ENCODE peak calls at places on chromosomes 5 and 9, in four cellular contexts. B, W, K and E are unnamed samples.

GRCh38 chr9:16871358-16872151 is 1.1 kb upstream of the BNC2 start:
- DNase-seq in W (no peak), B (peak; percentile 50), K (peak; percentile 42), E (peak; percentile 29)

GRCh38 chr5:54457094-54457531 is 1.6 kb downstream of the HSPB3 start:
- DNase-seq in B (peak; percentile 80), K (no peak), W (peak; percentile 72), E (no peak)

GRCh38 chr9:98357921-98358535 is 102.6 kb upstream of the TBC1D2 start:
- DNase-seq in K (no peak), B (no peak), W (no peak), E (no peak)

GRCh38 chr5:38466444-38467189 is 89.8 kb downstream of the LIFR start:
- DNase-seq in K (no peak), W (no peak), B (no peak), E (no peak)

GRCh38 chr9:93295031-93295430 is 111.1 kb downstream of the WNK2 start:
- DNase-seq in B (no peak), W (no peak), K (no peak), E (no peak)

GRCh38 chr5:98779264-98779877 is 5.9 kb downstream of the RGMB start:
- DNase-seq in K (no peak), B (no peak), W (no peak), E (no peak)

GRCh38 chr5:61768692-61769281 is 436.7 kb downstream of the ZSWIM6 start:
- DNase-seq in K (peak; percentile 57), W (no peak), B (peak; percentile 69), E (no peak)

GRCh38 chr9:127186799-127187198 is 64.4 kb upstream of the ANGPTL2 start:
- DNase-seq in K (no peak), B (no peak), W (no peak), E (no peak)

GRCh38 chr9:33633621-33634020 is 109.6 kb downstream of the ANKRD18B start:
- DNase-seq in W (no peak), B (no peak), K (no peak), E (no peak)

GRCh38 chr5:139765409-139766217 is 30.0 kb upstream of the PSD2 start:
- DNase-seq in B (peak; percentile 91), K (peak; percentile 84), W (no peak), E (peak; percentile 82)

GRCh38 chr5:59598547-59598874 is 295.0 kb downstream of the PDE4D start:
- DNase-seq in K (no peak), B (no peak), W (no peak), E (no peak)

GRCh38 chr5:41433552-41434181 is 76.7 kb downstream of the PLCXD3 start:
- DNase-seq in W (no peak), B (no peak), K (peak; percentile 25), E (no peak)

GRCh38 chr5:132465095-132465707 is 25.4 kb downstream of the IRF1 start:
- DNase-seq in W (no peak), K (no peak), B (no peak), E (no peak)

GRCh38 chr5:157137691-157138090 is 5.0 kb downstream of the MED7 start:
- DNase-seq in W (no peak), B (no peak), K (no peak), E (no peak)

GRCh38 chr5:7941692-7942091 is 72.7 kb downstream of the MTRR start:
- DNase-seq in B (no peak), W (no peak), K (no peak), E (no peak)

GRCh38 chr9:133563286-133564213 is 29.0 kb downstream of the ADAMTSL2 start:
- DNase-seq in W (no peak), K (peak; percentile 67), B (peak; percentile 75), E (no peak)

GRCh38 chr9:126989847-126990821 is 75.6 kb downstream of the RALGPS1 start:
- DNase-seq in K (no peak), B (no peak), W (no peak), E (no peak)

GRCh38 chr5:151733727-151734408 is 24.6 kb downstream of the ATOX1 start:
- DNase-seq in K (no peak), B (no peak), W (no peak), E (no peak)

GRCh38 chr5:61228691-61229280 is 66.5 kb upstream of the SMIM15 start:
- DNase-seq in W (no peak), B (no peak), K (no peak), E (no peak)

GRCh38 chr5:176629853-176630680 is at the start of the genes EIF4E1B and SNCB:
- DNase-seq in K (peak; percentile 80), W (no peak), B (peak; percentile 72), E (no peak)

GRCh38 chr9:129582865-129583264 is 38.0 kb downstream of the C9orf50 start:
- DNase-seq in W (no peak), B (no peak), K (no peak), E (no peak)

GRCh38 chr5:10564838-10565784 is 1.2 kb downstream of the ANKRD33B start:
- DNase-seq in W (no peak), K (no peak), B (no peak), E (no peak)

GRCh38 chr9:135533093-135533492 is 11.9 kb downstream of the LCN1 start:
- DNase-seq in W (no peak), K (no peak), B (no peak), E (peak; percentile 24)

GRCh38 chr9:71955300-71955915 is 44.0 kb downstream of the C9orf85 start:
- DNase-seq in B (no peak), K (no peak), W (no peak), E (no peak)

GRCh38 chr5:135999396-136000139 is 29.2 kb upstream of the TGFBI start:
- DNase-seq in B (no peak), K (no peak), W (peak; percentile 83), E (no peak)

GRCh38 chr9:136081113-136081825 is 13.8 kb downstream of the NACC2 start:
- DNase-seq in W (no peak), B (no peak), K (peak; percentile 22), E (no peak)

GRCh38 chr9:80094176-80094771 is 522.5 kb downstream of the TLE4 start:
- DNase-seq in K (no peak), B (no peak), W (no peak), E (no peak)

GRCh38 chr5:159052282-159053011 is 47.3 kb downstream of the EBF1 start:
- DNase-seq in W (no peak), K (no peak), B (no peak), E (no peak)

GRCh38 chr5:159056201-159056600 is 43.5 kb downstream of the EBF1 start:
- DNase-seq in B (no peak), W (no peak), K (no peak), E (no peak)

GRCh38 chr5:159053216-159053615 is 46.5 kb downstream of the EBF1 start:
- DNase-seq in W (no peak), B (no peak), K (no peak), E (no peak)

GRCh38 chr5:159051431-159052281 is 48.1 kb downstream of the EBF1 start:
- DNase-seq in W (no peak), B (peak; percentile 60), K (peak; percentile 64), E (peak; percentile 21)

GRCh38 chr5:159053708-159054107 is 46.0 kb downstream of the EBF1 start:
- DNase-seq in B (no peak), W (no peak), K (no peak), E (no peak)
- TF ChIP-seq CTCF in B (no peak), W (no peak), K (no peak), E (no peak)

DNA sequence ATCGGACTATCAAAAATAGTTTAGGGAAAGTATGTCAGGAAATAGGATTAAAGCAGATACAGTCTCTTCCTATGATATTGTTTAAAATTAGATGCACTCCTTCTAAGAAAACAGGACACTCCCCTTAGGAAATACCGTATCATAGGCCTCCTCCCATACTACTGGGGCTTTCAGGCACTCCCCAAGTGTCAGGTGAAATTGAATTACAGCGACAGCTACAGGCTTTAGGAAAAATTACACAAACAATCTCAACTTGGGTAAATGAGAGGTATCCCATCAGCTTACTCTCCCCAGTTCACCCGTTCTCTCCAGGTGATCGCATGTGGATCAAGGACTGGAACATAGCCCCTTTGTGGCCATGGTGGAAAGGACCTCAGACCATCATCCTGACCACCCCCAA is 110.4 kb upstream of the EPB41L4A start:
- DNase-seq in K (no peak), W (no peak), B (no peak), E (no peak)
- TF ChIP-seq CTCF in K (no peak), W (no peak), B (no peak), E (no peak)

GRCh38 chr9:124890179-124890578 is 28.2 kb downstream of the ARPC5L start:
- DNase-seq in K (no peak), W (no peak), B (no peak), E (no peak)

GRCh38 chr9:124894035-124894740 is 32.3 kb downstream of the ARPC5L start:
- DNase-seq in W (no peak), K (no peak), B (no peak), E (no peak)

GRCh38 chr9:124897570-124898460 is 35.9 kb downstream of the ARPC5L start:
- DNase-seq in B (peak; percentile 57), W (no peak), K (no peak), E (no peak)

GRCh38 chr9:124899845-124900244 is 37.9 kb downstream of the ARPC5L start:
- DNase-seq in W (no peak), B (no peak), K (no peak), E (no peak)

GRCh38 chr9:124894741-124895170 is 32.8 kb downstream of the ARPC5L start:
- DNase-seq in W (no peak), K (peak; percentile 54), B (peak; percentile 42), E (no peak)
- TF ChIP-seq CTCF in W (peak; percentile 70), K (peak; percentile 78), B (peak; percentile 51), E (no peak)

DNA sequence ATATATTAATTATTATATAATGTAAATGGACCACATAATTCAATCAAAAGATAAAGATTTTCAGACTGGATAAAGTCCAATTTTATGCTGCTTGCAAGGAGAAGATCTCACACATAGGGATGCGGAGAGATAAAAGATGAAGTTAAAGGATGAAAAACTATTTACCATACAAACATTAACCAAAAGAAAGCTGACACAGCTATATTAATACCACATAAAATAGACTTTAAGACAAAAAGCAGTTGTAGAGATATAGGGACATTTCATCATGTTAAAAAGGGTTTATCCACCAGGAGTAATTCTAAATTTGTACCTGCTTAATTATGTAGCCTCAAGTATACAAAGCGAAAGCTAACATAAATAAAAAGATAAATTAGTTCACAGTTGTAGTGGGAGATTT is 15.2 kb upstream of the NSG2 start:
- DNase-seq in B (no peak), W (no peak), K (no peak), E (no peak)
- TF ChIP-seq CTCF in B (no peak), W (no peak), K (no peak), E (no peak)